ENCODE peak calls at places on chromosomes 16 and 17, in ten cellular contexts. F is iPS DF 19.7; J is fibroblast of lung; C is endodermal cell; H is stimulated activated naive CD4-positive, alpha-beta T cell; P is activated CD4-positive, alpha-beta T cell treated with anti-CD3 and anti-CD28 coated beads, Interleukin-2, amount 10 ng/mL, durations not matched to agents 7 days and 5 days; Z is T1000; U is HFF-Myc; K is AG09309; W is COR-L47. N is an unnamed sample.
A peak's percentile ranks its signal among the peaks of the same experiment; 100 is the strongest.

GRCh38 chr17:82280537-82280936 is 7.0 kb upstream of the CSNK1D start:
- DNase-seq in F (no peak), J (no peak), C (no peak), H (no peak), P (no peak), Z (no peak), U (no peak), K (no peak), W (no peak), N (no peak)

GRCh38 chr17:65627892-65628622 is 66.6 kb upstream of the AXIN2 start:
- DNase-seq in F (no peak), J (peak; percentile 77), C (no peak), H (no peak), P (no peak), Z (peak; percentile 88), U (peak; percentile 35), K (peak; percentile 29), W (peak; percentile 89), N (peak; percentile 2)

GRCh38 chr16:48501516-48502377 is 108.2 kb downstream of the N4BP1 start:
- DNase-seq in F (no peak), J (peak; percentile 40), C (no peak), H (no peak), P (no peak), Z (no peak), U (no peak), K (no peak), W (no peak), N (no peak)

GRCh38 chr17:16537130-16537458 is 31.9 kb downstream of the ZNF287 start:
- DNase-seq in F (no peak), J (no peak), C (no peak), H (no peak), P (no peak), Z (no peak), U (no peak), K (no peak), W (no peak), N (no peak)

GRCh38 chr17:8905256-8905778 is 37.8 kb upstream of the PIK3R6 start:
- DNase-seq in F (no peak), J (no peak), C (peak; percentile 58), H (no peak), P (no peak), Z (no peak), U (no peak), K (no peak), W (no peak), N (no peak)

GRCh38 chr17:3003401-3004149 is 59.8 kb downstream of the OR1D5 start:
- DNase-seq in F (no peak), J (no peak), C (no peak), H (no peak), P (no peak), Z (no peak), U (no peak), K (no peak), W (no peak), N (no peak)

GRCh38 chr16:11386791-11387546 is 41.7 kb downstream of the RMI2 start:
- DNase-seq in F (peak; percentile 35), J (no peak), C (peak; percentile 96), H (no peak), P (no peak), Z (no peak), U (no peak), K (no peak), W (no peak), N (no peak)

GRCh38 chr17:30520436-30520835 is 43.2 kb downstream of the GOSR1 start:
- DNase-seq in F (no peak), J (peak; percentile 74), C (no peak), H (no peak), P (no peak), Z (no peak), U (peak; percentile 33), K (peak; percentile 52), W (no peak), N (peak; percentile 39)

GRCh38 chr16:47260496-47260895 is 116.8 kb upstream of the NETO2 start:
- DNase-seq in F (no peak), J (no peak), C (no peak), H (no peak), P (no peak), Z (no peak), U (no peak), K (no peak), W (no peak), N (no peak)

GRCh38 chr17:42027961-42028790 is 8.3 kb downstream of the NKIRAS2 start:
- DNase-seq in F (no peak), J (no peak), C (peak; percentile 94), H (no peak), P (no peak), Z (no peak), U (no peak), K (no peak), W (no peak), N (no peak)

GRCh38 chr16:48609453-48610023 is 442 bp downstream of the N4BP1 start:
- DNase-seq in F (no peak), J (peak; percentile 54), C (no peak), H (no peak), P (peak; percentile 47), Z (peak; percentile 52), U (no peak), K (no peak), W (peak; percentile 54), N (no peak)

GRCh38 chr17:64118452-64118979 is 11.4 kb downstream of the ERN1 start:
- DNase-seq in F (no peak), J (no peak), C (peak; percentile 44), H (no peak), P (no peak), Z (no peak), U (no peak), K (no peak), W (peak; percentile 73), N (no peak)

GRCh38 chr16:2740476-2740875 is 12.0 kb upstream of the SRRM2 start:
- DNase-seq in F (no peak), J (no peak), C (no peak), H (no peak), P (no peak), Z (no peak), U (no peak), K (no peak), W (no peak), N (no peak)

GRCh38 chr17:48593840-48594411 is 347 bp upstream of the HOXB5 start:
- DNase-seq in F (no peak), J (peak; percentile 87), C (peak; percentile 99), H (peak; percentile 76), P (peak; percentile 78), Z (peak; percentile 57), U (peak; percentile 38), K (no peak), W (peak; percentile 88), N (peak; percentile 13)

GRCh38 chr17:73228748-73229236 is 32.9 kb downstream of the CPSF4L start:
- DNase-seq in F (no peak), J (peak; percentile 89), C (peak; percentile 70), H (no peak), P (peak; percentile 15), Z (peak; percentile 45), U (peak; percentile 33), K (peak; percentile 55), W (no peak), N (peak; percentile 47)

GRCh38 chr16:64428463-64428862 is 693.4 kb downstream of the CDH11 start:
- DNase-seq in F (no peak), J (peak; percentile 86), C (no peak), H (no peak), P (no peak), Z (no peak), U (peak; percentile 56), K (peak; percentile 40), W (no peak), N (no peak)

GRCh38 chr16:2964416-2965223 is 545 bp downstream of the KREMEN2 start:
- DNase-seq in F (no peak), J (no peak), C (peak; percentile 99), H (peak; percentile 66), P (peak; percentile 71), Z (peak; percentile 60), U (no peak), K (no peak), W (peak; percentile 65), N (no peak)

GRCh38 chr16:88489163-88489721 is 36.2 kb downstream of the ZFPM1 start:
- DNase-seq in F (no peak), J (no peak), C (no peak), H (no peak), P (no peak), Z (no peak), U (no peak), K (no peak), W (no peak), N (no peak)

GRCh38 chr17:860805-861204 is 78.7 kb downstream of the MRM3 start:
- DNase-seq in F (no peak), J (no peak), C (no peak), H (no peak), P (no peak), Z (no peak), U (no peak), K (no peak), W (no peak), N (no peak)

GRCh38 chr17:64402469-64402868 is 11.8 kb upstream of the PECAM1 start:
- DNase-seq in F (no peak), J (no peak), C (no peak), H (no peak), P (no peak), Z (no peak), U (no peak), K (no peak), W (no peak), N (no peak)

GRCh38 chr16:726438-727290 is at the start of the genes CCDC78 and HAGHL:
- DNase-seq in F (no peak), J (peak; percentile 24), C (peak; percentile 92), H (peak; percentile 46), P (peak; percentile 52), Z (peak; percentile 55), U (no peak), K (no peak), W (peak; percentile 37), N (no peak)

N was measured in amniotic stem cell.